ENCODE peak calls at places on chromosome 2, in ten cellular contexts. Z, O, H, Y, J, P, M, E, F and U are unnamed samples.

GRCh38 chr2:44233450-44234128 is 41.7 kb upstream of the SLC3A1 start:
- DNase-seq in M (no peak), O (no peak), E (no peak), J (no peak), Z (no peak), H (no peak), P (no peak), F (peak), Y (no peak), U (no peak)

GRCh38 chr2:159795781-159796667 is 2.0 kb downstream of the CD302 start:
- DNase-seq in Y (no peak), H (no peak), E (no peak), Z (no peak), M (no peak), P (no peak), J (no peak), F (no peak), O (no peak), U (no peak)

GRCh38 chr2:65532937-65533336 is 100.5 kb upstream of the SPRED2 start:
- DNase-seq in P (no peak), E (no peak), F (no peak), J (no peak), O (no peak), M (no peak), Y (no peak), H (no peak), Z (no peak), U (no peak)

GRCh38 chr2:178499640-178500039 is 19.4 kb downstream of the PLEKHA3 start:
- DNase-seq in J (no peak), O (no peak), H (no peak), Y (no peak), Z (no peak), M (no peak), F (no peak), P (no peak), E (no peak), U (no peak)

GRCh38 chr2:108620656-108621055 is 86.4 kb downstream of the LIMS1 start:
- DNase-seq in M (no peak), H (no peak), E (no peak), Z (no peak), O (no peak), Y (no peak), P (no peak), F (no peak), J (no peak), U (no peak)

GRCh38 chr2:69789129-69789528 is 40.3 kb upstream of the GMCL1 start:
- DNase-seq in Y (no peak), E (no peak), P (peak), Z (no peak), H (no peak), M (no peak), O (no peak), J (no peak), F (no peak), U (no peak)

GRCh38 chr2:43226955-43227829 is 786 bp upstream of the ZFP36L2 start:
- DNase-seq in Z (peak), P (peak), O (peak), J (peak), H (peak), Y (peak), E (peak), F (peak), M (peak), U (peak)

GRCh38 chr2:112588611-112589045 is 4.2 kb downstream of the CHCHD5 start:
- DNase-seq in J (no peak), Y (no peak), E (no peak), F (no peak), H (peak), M (no peak), O (no peak), Z (no peak), P (no peak), U (no peak)

GRCh38 chr2:206211657-206212255 is 52.1 kb downstream of the EEF1B2 start:
- DNase-seq in H (no peak), F (peak), O (no peak), E (no peak), Z (no peak), M (no peak), P (no peak), Y (no peak), J (no peak), U (no peak)

GRCh38 chr2:143946436-143947385 is 573.2 kb downstream of the ZEB2 start:
- DNase-seq in O (no peak), J (no peak), Y (no peak), H (no peak), P (no peak), E (no peak), Z (no peak), F (no peak), M (no peak), U (no peak)

GRCh38 chr2:15839461-15840124 is 100.8 kb upstream of the MYCN start:
- DNase-seq in M (no peak), H (no peak), J (no peak), Y (no peak), F (no peak), P (no peak), E (no peak), O (no peak), Z (no peak), U (no peak)

GRCh38 chr2:170929686-170930050 is 615 bp downstream of the GORASP2 start:
- DNase-seq in J (peak), H (peak), Y (peak), O (no peak), Z (no peak), F (peak), E (peak), P (peak), M (peak), U (peak)

GRCh38 chr2:226798422-226799210 is 1.0 kb downstream of the IRS1 start:
- DNase-seq in J (peak), P (peak), E (peak), M (peak), Y (no peak), Z (peak), F (peak), O (peak), H (peak), U (peak)

GRCh38 chr2:174003635-174004310 is 38.6 kb upstream of the SP3 start:
- DNase-seq in E (no peak), F (no peak), Y (no peak), P (no peak), O (no peak), J (no peak), M (no peak), H (no peak), Z (no peak), U (no peak)

GRCh38 chr2:162106146-162106551 is 32.1 kb upstream of the DPP4 start:
- DNase-seq in Y (no peak), E (no peak), M (no peak), J (no peak), F (no peak), Z (no peak), H (no peak), P (no peak), O (no peak), U (no peak)